ENCODE peak calls at places on chromosomes 12 and 14, in nine cellular contexts. One of them, this sample, is unnamed.

GRCh38 chr14:54564799-54565235 is 2.1 kb upstream of the SAMD4A start:
- DNase-seq in psoas muscle: no peak
- DNase-seq in memory B cell: no peak
- DNase-seq in NCI-H2081: no peak
- DNase-seq in naive B cell: no peak
- DNase-seq in M059J: peak; percentile 79
- DNase-seq in mucosa of gallbladder: peak; percentile 10
- DNase-seq in sigmoid colon: peak; percentile 69
- DNase-seq in AG08396: peak; percentile 54
- DNase-seq in this sample: no peak

GRCh38 chr14:21092147-21093011 is 6.1 kb downstream of the ZNF219 start:
- DNase-seq in psoas muscle: peak; percentile 92
- DNase-seq in memory B cell: peak; percentile 99
- DNase-seq in NCI-H2081: no peak
- DNase-seq in naive B cell: peak; percentile 85
- DNase-seq in M059J: no peak
- DNase-seq in mucosa of gallbladder: peak; percentile 87
- DNase-seq in sigmoid colon: peak; percentile 91
- DNase-seq in AG08396: peak; percentile 93
- DNase-seq in this sample: peak; percentile 96

GRCh38 chr12:100987552-100988277 is 193.1 kb downstream of the ANO4 start:
- DNase-seq in psoas muscle: no peak
- DNase-seq in memory B cell: no peak
- DNase-seq in NCI-H2081: no peak
- DNase-seq in naive B cell: no peak
- DNase-seq in M059J: peak; percentile 86
- DNase-seq in mucosa of gallbladder: no peak
- DNase-seq in sigmoid colon: no peak
- DNase-seq in AG08396: peak; percentile 70
- DNase-seq in this sample: no peak

GRCh38 chr14:97185186-97185585 is 388.0 kb downstream of the VRK1 start:
- DNase-seq in psoas muscle: no peak
- DNase-seq in memory B cell: no peak
- DNase-seq in NCI-H2081: no peak
- DNase-seq in naive B cell: no peak
- DNase-seq in M059J: no peak
- DNase-seq in mucosa of gallbladder: no peak
- DNase-seq in sigmoid colon: no peak
- DNase-seq in AG08396: no peak
- DNase-seq in this sample: no peak

GRCh38 chr12:103399986-103400385 is 95.8 kb downstream of the C12orf42 start:
- DNase-seq in psoas muscle: no peak
- DNase-seq in memory B cell: no peak
- DNase-seq in NCI-H2081: no peak
- DNase-seq in naive B cell: peak; percentile 25
- DNase-seq in M059J: no peak
- DNase-seq in mucosa of gallbladder: no peak
- DNase-seq in sigmoid colon: no peak
- DNase-seq in AG08396: no peak
- DNase-seq in this sample: no peak

GRCh38 chr12:124295431-124296058 is 652 bp downstream of the RFLNA start:
- DNase-seq in psoas muscle: peak; percentile 41
- DNase-seq in memory B cell: no peak
- DNase-seq in NCI-H2081: no peak
- DNase-seq in naive B cell: no peak
- DNase-seq in M059J: no peak
- DNase-seq in mucosa of gallbladder: no peak
- DNase-seq in sigmoid colon: no peak
- DNase-seq in AG08396: no peak
- DNase-seq in this sample: no peak

GRCh38 chr14:63504628-63505027 is 38.5 kb downstream of the PPP2R5E start:
- DNase-seq in psoas muscle: no peak
- DNase-seq in memory B cell: no peak
- DNase-seq in NCI-H2081: no peak
- DNase-seq in naive B cell: no peak
- DNase-seq in M059J: peak; percentile 78
- DNase-seq in mucosa of gallbladder: no peak
- DNase-seq in sigmoid colon: no peak
- DNase-seq in AG08396: no peak
- DNase-seq in this sample: no peak

GRCh38 chr12:111692575-111693210 is 6.8 kb downstream of the ACAD10 start:
- DNase-seq in psoas muscle: no peak
- DNase-seq in memory B cell: no peak
- DNase-seq in NCI-H2081: no peak
- DNase-seq in naive B cell: no peak
- DNase-seq in M059J: peak; percentile 12
- DNase-seq in mucosa of gallbladder: no peak
- DNase-seq in sigmoid colon: no peak
- DNase-seq in AG08396: peak; percentile 47
- DNase-seq in this sample: no peak

GRCh38 chr12:126493366-126494108 is 1428.3 kb downstream of the AACS start:
- DNase-seq in psoas muscle: no peak
- DNase-seq in memory B cell: no peak
- DNase-seq in NCI-H2081: no peak
- DNase-seq in naive B cell: no peak
- DNase-seq in M059J: peak; percentile 62
- DNase-seq in mucosa of gallbladder: no peak
- DNase-seq in sigmoid colon: no peak
- DNase-seq in AG08396: no peak
- DNase-seq in this sample: no peak

GRCh38 chr14:96082420-96083300 is 43.5 kb downstream of the C14orf132 start:
- DNase-seq in psoas muscle: no peak
- DNase-seq in memory B cell: no peak
- DNase-seq in NCI-H2081: no peak
- DNase-seq in naive B cell: no peak
- DNase-seq in M059J: no peak
- DNase-seq in mucosa of gallbladder: no peak
- DNase-seq in sigmoid colon: peak; percentile 48
- DNase-seq in AG08396: no peak
- DNase-seq in this sample: no peak

GRCh38 chr12:104232609-104233280 is 17.2 kb downstream of the TXNRD1 start:
- DNase-seq in psoas muscle: no peak
- DNase-seq in memory B cell: no peak
- DNase-seq in NCI-H2081: no peak
- DNase-seq in naive B cell: no peak
- DNase-seq in M059J: no peak
- DNase-seq in mucosa of gallbladder: no peak
- DNase-seq in sigmoid colon: no peak
- DNase-seq in AG08396: no peak
- DNase-seq in this sample: no peak

GRCh38 chr14:76953196-76953945 is 75.1 kb downstream of the IRF2BPL start:
- DNase-seq in psoas muscle: peak; percentile 88
- DNase-seq in memory B cell: peak; percentile 45
- DNase-seq in NCI-H2081: no peak
- DNase-seq in naive B cell: peak; percentile 64
- DNase-seq in M059J: peak; percentile 98
- DNase-seq in mucosa of gallbladder: peak; percentile 76
- DNase-seq in sigmoid colon: peak; percentile 90
- DNase-seq in AG08396: peak; percentile 78
- DNase-seq in this sample: peak; percentile 89

GRCh38 chr12:14408208-14408607 is 42.7 kb downstream of the ATF7IP start:
- DNase-seq in psoas muscle: no peak
- DNase-seq in memory B cell: no peak
- DNase-seq in NCI-H2081: no peak
- DNase-seq in naive B cell: no peak
- DNase-seq in M059J: peak; percentile 37
- DNase-seq in mucosa of gallbladder: no peak
- DNase-seq in sigmoid colon: no peak
- DNase-seq in AG08396: no peak
- DNase-seq in this sample: no peak

GRCh38 chr12:53735-54095 is 12.9 kb upstream of the IQSEC3 start:
- DNase-seq in psoas muscle: no peak
- DNase-seq in memory B cell: no peak
- DNase-seq in NCI-H2081: no peak
- DNase-seq in naive B cell: no peak
- DNase-seq in M059J: no peak
- DNase-seq in mucosa of gallbladder: no peak
- DNase-seq in sigmoid colon: no peak
- DNase-seq in AG08396: peak; percentile 1
- DNase-seq in this sample: no peak

GRCh38 chr12:26628234-26628633 is 204.8 kb downstream of the ITPR2 start:
- DNase-seq in psoas muscle: no peak
- DNase-seq in memory B cell: no peak
- DNase-seq in NCI-H2081: no peak
- DNase-seq in naive B cell: no peak
- DNase-seq in M059J: peak; percentile 61
- DNase-seq in mucosa of gallbladder: no peak
- DNase-seq in sigmoid colon: no peak
- DNase-seq in AG08396: no peak
- DNase-seq in this sample: no peak